ENCODE peak calls at places on chromosomes 11 and 22, in four cellular contexts. C, B, I and L are unnamed samples.

GRCh38 chr11:122108192-122108799 is 7.7 kb downstream of the BLID start:
- DNase-seq in C (no peak), B (peak; percentile 21), I (no peak), L (no peak)

GRCh38 chr11:108923413-108923812 is 258.5 kb downstream of the DDX10 start:
- DNase-seq in C (no peak), B (no peak), I (no peak), L (no peak)

GRCh38 chr11:2091786-2092463 is 47.3 kb downstream of the IGF2 start:
- DNase-seq in C (no peak), B (no peak), I (no peak), L (no peak)

GRCh38 chr11:115784796-115785521 is 280.7 kb upstream of the CADM1 start:
- DNase-seq in C (no peak), B (no peak), I (peak; percentile 49), L (no peak)

GRCh38 chr11:120748485-120748814 is 236.9 kb downstream of the GRIK4 start:
- DNase-seq in C (no peak), B (no peak), I (peak; percentile 25), L (no peak)

GRCh38 chr22:32676196-32676595 is 125.3 kb upstream of the TIMP3 start:
- DNase-seq in C (no peak), B (no peak), I (no peak), L (no peak)

GRCh38 chr11:121722431-121723256 is 269.9 kb upstream of the SORL1-AS1 start:
- DNase-seq in C (peak; percentile 68), B (no peak), I (peak; percentile 82), L (peak; percentile 39)

GRCh38 chr11:71568707-71569349 is 3.5 kb downstream of the KRTAP5-10 start:
- DNase-seq in C (no peak), B (no peak), I (peak; percentile 55), L (no peak)

GRCh38 chr22:49099496-49100124 is 728.1 kb downstream of the BRD1 start:
- DNase-seq in C (peak; percentile 21), B (no peak), I (no peak), L (peak; percentile 1)

GRCh38 chr11:31817054-31817620 is 6.0 kb upstream of the PAX6 start:
- DNase-seq in C (no peak), B (no peak), I (peak; percentile 38), L (no peak)

GRCh38 chr22:37340331-37341262 is 58.3 kb downstream of the CYTH4 start:
- DNase-seq in C (no peak), B (no peak), I (no peak), L (no peak)

GRCh38 chr11:75365711-75366181 is 14.3 kb upstream of the ARRB1 start:
- DNase-seq in C (no peak), B (no peak), I (no peak), L (no peak)

GRCh38 chr22:38843716-38844660 is at the start of gene NPTXR:
- DNase-seq in C (peak; percentile 58), B (no peak), I (peak; percentile 90), L (no peak)

GRCh38 chr11:95076416-95076815 is 9.7 kb downstream of the SRSF8 start:
- DNase-seq in C (no peak), B (peak; percentile 30), I (no peak), L (peak; percentile 83)

GRCh38 chr22:49568751-49569285 is 258.9 kb downstream of the BRD1 start:
- DNase-seq in C (no peak), B (no peak), I (no peak), L (no peak)

GRCh38 chr11:126842038-126842437 is 158.5 kb downstream of the KIRREL3 start:
- DNase-seq in C (no peak), B (no peak), I (no peak), L (no peak)

GRCh38 chr22:17267661-17268330 is 48.6 kb upstream of the ADA2 start:
- DNase-seq in C (no peak), B (no peak), I (no peak), L (no peak)

GRCh38 chr11:27174026-27174425 is 133.4 kb downstream of the BBOX1 start:
- DNase-seq in C (no peak), B (no peak), I (no peak), L (no peak)

GRCh38 chr22:39384750-39385480 is 14.7 kb upstream of the TAB1 start:
- DNase-seq in C (no peak), B (no peak), I (peak; percentile 37), L (no peak)

GRCh38 chr11:61960532-61960931 is 6.9 kb downstream of the FTH1 start:
- DNase-seq in C (no peak), B (no peak), I (no peak), L (no peak)

GRCh38 chr11:92627615-92628201 is 341.7 kb upstream of the MTNR1B start:
- DNase-seq in C (no peak), B (no peak), I (no peak), L (no peak)

GRCh38 chr11:78986305-78986704 is 411.6 kb upstream of the NARS2 start:
- DNase-seq in C (no peak), B (no peak), I (no peak), L (no peak)

GRCh38 chr22:28958611-28959010 is 75.2 kb downstream of the ZNRF3 start:
- DNase-seq in C (no peak), B (no peak), I (no peak), L (no peak)

GRCh38 chr11:1771700-1772099 is 8.0 kb upstream of the CTSD start:
- DNase-seq in C (no peak), B (no peak), I (no peak), L (no peak)

GRCh38 chr22:47065756-47066615 is 303.5 kb downstream of the TBC1D22A start:
- DNase-seq in C (no peak), B (no peak), I (no peak), L (no peak)

DNA sequence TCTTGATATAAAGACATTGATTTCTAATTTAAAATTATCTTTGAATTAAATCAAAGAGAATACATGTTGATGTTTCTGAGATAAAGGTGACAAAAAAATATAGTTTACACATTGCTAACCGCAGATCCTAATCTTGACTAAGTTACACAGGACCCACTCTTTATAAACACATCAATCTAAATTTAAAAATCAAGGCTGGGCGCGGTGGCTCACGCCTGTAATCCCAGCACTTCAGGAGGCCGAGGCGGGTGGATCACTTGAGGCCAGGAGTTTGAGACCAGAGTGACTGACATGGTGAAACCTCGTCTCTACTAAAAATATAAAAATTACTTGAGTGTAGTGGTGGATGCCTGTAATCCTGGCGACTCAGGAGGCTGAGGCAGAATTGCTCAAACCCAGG is 1.9 kb downstream of the ARFGAP3 start:
- DNase-seq in C (no peak), B (no peak), I (no peak), L (no peak)
- H3K4me3 ChIP-seq in C (peak overlapping the region; percentile 91), B (no peak overlapping the region), I (no peak overlapping the region), L (no peak overlapping the region)

GRCh38 chr22:20985720-20986119 is 3.6 kb downstream of the LZTR1 start:
- DNase-seq in C (no peak), B (no peak), I (no peak), L (no peak)

GRCh38 chr22:20986365-20986764 is 4.3 kb downstream of the LZTR1 start:
- DNase-seq in C (no peak), B (no peak), I (no peak), L (no peak)

GRCh38 chr22:20988573-20989322 is 6.7 kb downstream of the LZTR1 start:
- DNase-seq in C (no peak), B (no peak), I (no peak), L (no peak)

GRCh38 chr22:20989323-20990138 is 7.4 kb downstream of the LZTR1 start:
- DNase-seq in C (no peak), B (no peak), I (no peak), L (no peak)

GRCh38 chr22:20987375-20987774 is 5.3 kb downstream of the LZTR1 start:
- DNase-seq in C (no peak), B (no peak), I (no peak), L (no peak)
- H3K36me3 ChIP-seq in C (peaks cover 81% of the 10 kb centered on the region), B (no peaks in the 10 kb centered on the region), I (peaks cover 16% of the 10 kb centered on the region), L (peaks cover 1% of the 10 kb centered on the region)

DNA sequence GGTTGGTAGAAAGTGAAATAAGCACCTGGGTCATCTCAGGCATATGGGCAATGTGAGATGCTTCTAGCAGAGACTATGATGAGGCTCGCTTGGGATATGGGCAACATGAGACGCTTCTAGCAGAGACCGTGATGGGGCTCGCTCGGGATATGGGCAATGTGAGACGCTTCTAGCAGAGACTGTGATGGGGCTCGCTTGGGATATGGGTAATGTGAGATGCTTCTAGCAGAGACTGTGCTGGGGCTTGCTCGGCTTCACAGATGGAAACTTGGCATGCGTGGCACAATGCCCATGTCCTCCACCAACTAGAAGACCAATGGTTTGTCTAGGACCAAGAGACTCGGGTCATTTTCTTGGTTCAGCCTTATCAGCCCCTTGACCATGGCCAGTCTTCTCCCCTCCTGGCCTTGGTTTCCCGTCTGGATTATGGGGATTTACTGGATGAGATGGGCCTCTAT is 7.1 kb downstream of the MYEOV start:
- DNase-seq in C (no peak), B (no peak), I (no peak), L (no peak)
- TF ChIP-seq CTCF in C (no peak), B (no peak), I (no peak), L (no peak)

DNA sequence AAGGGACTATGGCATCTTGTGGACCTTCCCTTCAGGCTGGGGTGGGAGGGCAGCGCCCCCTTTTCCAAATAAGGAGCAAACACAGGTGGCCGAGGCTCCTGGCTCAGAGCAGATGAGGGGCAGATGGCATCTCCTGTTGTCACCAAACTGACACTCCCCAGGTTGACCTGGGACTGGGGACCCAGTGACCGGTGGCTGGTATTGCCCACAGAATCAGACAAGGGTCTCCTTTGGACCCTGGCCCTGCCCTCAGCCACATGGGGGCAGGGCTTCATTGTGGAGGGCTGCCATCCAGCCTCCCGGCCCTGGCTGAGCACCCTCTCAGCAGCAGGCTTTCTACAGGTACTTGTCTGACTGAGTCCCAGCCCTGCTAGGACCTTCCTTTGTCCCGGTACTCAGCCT is 842 bp upstream of the SIGIRR start:
- DNase-seq in C (peak; percentile 8), B (no peak), I (no peak), L (no peak)
- H3K4me3 ChIP-seq in C (peak overlapping the region; percentile 41), B (no peak overlapping the region), I (no peak overlapping the region), L (no peak overlapping the region)